ENCODE peak calls at places on chromosomes 11 and 22, in nine cellular contexts. One of them, this sample, is unnamed.

GRCh38 chr22:45626198-45626651 is 45.4 kb upstream of the ATXN10 start:
- DNase-seq in choroid plexus epithelial cell: no peak
- DNase-seq in DMS153: peak
- DNase-seq in foreskin keratinocyte: peak
- DNase-seq in stimulated activated CD4-positive, alpha-beta T cell treated with anti-CD3 and anti-CD28 coated beads, Interleukin-4, amount 100 ng/mL, for 4 hours: no peak
- DNase-seq in AG10803: no peak
- DNase-seq in SK-N-DZ: no peak
- DNase-seq in lower lobe of right lung: peak
- DNase-seq in ovary: no peak
- DNase-seq in this sample: peak

GRCh38 chr22:47631571-47632102 is 869.2 kb downstream of the TBC1D22A start:
- DNase-seq in choroid plexus epithelial cell: no peak
- DNase-seq in DMS153: peak
- DNase-seq in foreskin keratinocyte: peak
- DNase-seq in stimulated activated CD4-positive, alpha-beta T cell treated with anti-CD3 and anti-CD28 coated beads, Interleukin-4, amount 100 ng/mL, for 4 hours: no peak
- DNase-seq in AG10803: no peak
- DNase-seq in SK-N-DZ: peak
- DNase-seq in lower lobe of right lung: no peak
- DNase-seq in ovary: no peak
- DNase-seq in this sample: no peak

GRCh38 chr11:67268684-67269268 is 2.5 kb downstream of the GRK2 start:
- DNase-seq in choroid plexus epithelial cell: no peak
- DNase-seq in DMS153: no peak
- DNase-seq in foreskin keratinocyte: no peak
- DNase-seq in stimulated activated CD4-positive, alpha-beta T cell treated with anti-CD3 and anti-CD28 coated beads, Interleukin-4, amount 100 ng/mL, for 4 hours: no peak
- DNase-seq in AG10803: no peak
- DNase-seq in SK-N-DZ: no peak
- DNase-seq in lower lobe of right lung: peak
- DNase-seq in ovary: no peak
- DNase-seq in this sample: peak

GRCh38 chr11:75697906-75698563 is 19.6 kb upstream of the MOGAT2 start:
- DNase-seq in choroid plexus epithelial cell: no peak
- DNase-seq in DMS153: no peak
- DNase-seq in foreskin keratinocyte: peak
- DNase-seq in stimulated activated CD4-positive, alpha-beta T cell treated with anti-CD3 and anti-CD28 coated beads, Interleukin-4, amount 100 ng/mL, for 4 hours: no peak
- DNase-seq in AG10803: no peak
- DNase-seq in SK-N-DZ: no peak
- DNase-seq in lower lobe of right lung: no peak
- DNase-seq in ovary: no peak
- DNase-seq in this sample: no peak

GRCh38 chr22:28019360-28019759 is 100.3 kb upstream of the PITPNB start:
- DNase-seq in choroid plexus epithelial cell: no peak
- DNase-seq in DMS153: no peak
- DNase-seq in foreskin keratinocyte: peak
- DNase-seq in stimulated activated CD4-positive, alpha-beta T cell treated with anti-CD3 and anti-CD28 coated beads, Interleukin-4, amount 100 ng/mL, for 4 hours: no peak
- DNase-seq in AG10803: peak
- DNase-seq in SK-N-DZ: no peak
- DNase-seq in lower lobe of right lung: no peak
- DNase-seq in ovary: peak
- DNase-seq in this sample: peak

GRCh38 chr22:46064236-46064965 is 85.9 kb upstream of the PPARA start:
- DNase-seq in choroid plexus epithelial cell: no peak
- DNase-seq in DMS153: peak
- DNase-seq in foreskin keratinocyte: no peak
- DNase-seq in stimulated activated CD4-positive, alpha-beta T cell treated with anti-CD3 and anti-CD28 coated beads, Interleukin-4, amount 100 ng/mL, for 4 hours: no peak
- DNase-seq in AG10803: no peak
- DNase-seq in SK-N-DZ: no peak
- DNase-seq in lower lobe of right lung: peak
- DNase-seq in ovary: peak
- DNase-seq in this sample: peak

GRCh38 chr11:82867495-82868082 is 32.6 kb downstream of the PRCP start:
- DNase-seq in choroid plexus epithelial cell: peak
- DNase-seq in DMS153: peak
- DNase-seq in foreskin keratinocyte: peak
- DNase-seq in stimulated activated CD4-positive, alpha-beta T cell treated with anti-CD3 and anti-CD28 coated beads, Interleukin-4, amount 100 ng/mL, for 4 hours: peak
- DNase-seq in AG10803: peak
- DNase-seq in SK-N-DZ: peak
- DNase-seq in lower lobe of right lung: peak
- DNase-seq in ovary: peak
- DNase-seq in this sample: no peak

GRCh38 chr11:122697636-122698167 is 42.2 kb downstream of the UBASH3B start:
- DNase-seq in choroid plexus epithelial cell: peak
- DNase-seq in DMS153: no peak
- DNase-seq in foreskin keratinocyte: peak
- DNase-seq in stimulated activated CD4-positive, alpha-beta T cell treated with anti-CD3 and anti-CD28 coated beads, Interleukin-4, amount 100 ng/mL, for 4 hours: no peak
- DNase-seq in AG10803: peak
- DNase-seq in SK-N-DZ: no peak
- DNase-seq in lower lobe of right lung: no peak
- DNase-seq in ovary: no peak
- DNase-seq in this sample: no peak

GRCh38 chr11:69089258-69089657 is 40.5 kb downstream of the TPCN2 start:
- DNase-seq in choroid plexus epithelial cell: peak
- DNase-seq in DMS153: no peak
- DNase-seq in foreskin keratinocyte: no peak
- DNase-seq in stimulated activated CD4-positive, alpha-beta T cell treated with anti-CD3 and anti-CD28 coated beads, Interleukin-4, amount 100 ng/mL, for 4 hours: no peak
- DNase-seq in AG10803: peak
- DNase-seq in SK-N-DZ: no peak
- DNase-seq in lower lobe of right lung: no peak
- DNase-seq in ovary: no peak
- DNase-seq in this sample: peak

GRCh38 chr11:86160546-86161149 is 83.9 kb upstream of the EED start:
- DNase-seq in choroid plexus epithelial cell: peak
- DNase-seq in DMS153: no peak
- DNase-seq in foreskin keratinocyte: peak
- DNase-seq in stimulated activated CD4-positive, alpha-beta T cell treated with anti-CD3 and anti-CD28 coated beads, Interleukin-4, amount 100 ng/mL, for 4 hours: no peak
- DNase-seq in AG10803: peak
- DNase-seq in SK-N-DZ: no peak
- DNase-seq in lower lobe of right lung: no peak
- DNase-seq in ovary: no peak
- DNase-seq in this sample: no peak

GRCh38 chr11:117900144-117900651 is 23.7 kb upstream of the FXYD6 start:
- DNase-seq in choroid plexus epithelial cell: no peak
- DNase-seq in DMS153: no peak
- DNase-seq in foreskin keratinocyte: no peak
- DNase-seq in stimulated activated CD4-positive, alpha-beta T cell treated with anti-CD3 and anti-CD28 coated beads, Interleukin-4, amount 100 ng/mL, for 4 hours: no peak
- DNase-seq in AG10803: no peak
- DNase-seq in SK-N-DZ: no peak
- DNase-seq in lower lobe of right lung: no peak
- DNase-seq in ovary: no peak
- DNase-seq in this sample: no peak

GRCh38 chr11:113404859-113405430 is 17.4 kb downstream of the ANKK1 start:
- DNase-seq in choroid plexus epithelial cell: no peak
- DNase-seq in DMS153: no peak
- DNase-seq in foreskin keratinocyte: peak
- DNase-seq in stimulated activated CD4-positive, alpha-beta T cell treated with anti-CD3 and anti-CD28 coated beads, Interleukin-4, amount 100 ng/mL, for 4 hours: no peak
- DNase-seq in AG10803: no peak
- DNase-seq in SK-N-DZ: no peak
- DNase-seq in lower lobe of right lung: no peak
- DNase-seq in ovary: no peak
- DNase-seq in this sample: no peak

GRCh38 chr11:78370406-78371172 is 47.0 kb downstream of the GAB2 start:
- DNase-seq in choroid plexus epithelial cell: peak
- DNase-seq in DMS153: no peak
- DNase-seq in foreskin keratinocyte: no peak
- DNase-seq in stimulated activated CD4-positive, alpha-beta T cell treated with anti-CD3 and anti-CD28 coated beads, Interleukin-4, amount 100 ng/mL, for 4 hours: no peak
- DNase-seq in AG10803: peak
- DNase-seq in SK-N-DZ: peak
- DNase-seq in lower lobe of right lung: no peak
- DNase-seq in ovary: no peak
- DNase-seq in this sample: no peak

GRCh38 chr11:36478700-36479329 is 31.3 kb downstream of the TRAF6 start:
- DNase-seq in choroid plexus epithelial cell: peak
- DNase-seq in DMS153: peak
- DNase-seq in foreskin keratinocyte: no peak
- DNase-seq in stimulated activated CD4-positive, alpha-beta T cell treated with anti-CD3 and anti-CD28 coated beads, Interleukin-4, amount 100 ng/mL, for 4 hours: no peak
- DNase-seq in AG10803: peak
- DNase-seq in SK-N-DZ: peak
- DNase-seq in lower lobe of right lung: no peak
- DNase-seq in ovary: no peak
- DNase-seq in this sample: no peak

GRCh38 chr11:12793506-12793905 is 119.3 kb downstream of the TEAD1 start:
- DNase-seq in choroid plexus epithelial cell: no peak
- DNase-seq in DMS153: no peak
- DNase-seq in foreskin keratinocyte: no peak
- DNase-seq in stimulated activated CD4-positive, alpha-beta T cell treated with anti-CD3 and anti-CD28 coated beads, Interleukin-4, amount 100 ng/mL, for 4 hours: no peak
- DNase-seq in AG10803: no peak
- DNase-seq in SK-N-DZ: no peak
- DNase-seq in lower lobe of right lung: no peak
- DNase-seq in ovary: no peak
- DNase-seq in this sample: no peak

This sample was measured in kidney.